ENCODE peak calls at places on chromosome 13, in eight cellular contexts. One of them, this sample, is unnamed.

GRCh38 chr13:50466554-50466953 is 376.9 kb downstream of the DLEU7 start:
- DNase-seq in foreskin fibroblast: no peak
- DNase-seq in spleen: no peak
- DNase-seq in left ventricle myocardium inferior: no peak
- DNase-seq in psoas muscle: no peak
- DNase-seq in neural progenitor cell: no peak
- DNase-seq in bronchial epithelial cell: no peak
- DNase-seq in mammary epithelial cell: no peak
- DNase-seq in this sample: no peak

GRCh38 chr13:44903596-44903995 is 85.7 kb downstream of the NUFIP1 start:
- DNase-seq in foreskin fibroblast: peak
- DNase-seq in mammary epithelial cell: no peak
- DNase-seq in psoas muscle: peak
- DNase-seq in neural progenitor cell: peak
- DNase-seq in bronchial epithelial cell: no peak
- DNase-seq in left ventricle myocardium inferior: peak
- DNase-seq in spleen: no peak
- DNase-seq in this sample: no peak

GRCh38 chr13:23020246-23020843 is 160.4 kb upstream of the SGCG start:
- DNase-seq in psoas muscle: no peak
- DNase-seq in neural progenitor cell: peak
- DNase-seq in left ventricle myocardium inferior: no peak
- DNase-seq in mammary epithelial cell: peak
- DNase-seq in bronchial epithelial cell: peak
- DNase-seq in spleen: no peak
- DNase-seq in foreskin fibroblast: peak
- DNase-seq in this sample: peak

GRCh38 chr13:113110048-113110851 is 4.7 kb downstream of the F7 start:
- DNase-seq in bronchial epithelial cell: no peak
- DNase-seq in mammary epithelial cell: no peak
- DNase-seq in neural progenitor cell: no peak
- DNase-seq in psoas muscle: no peak
- DNase-seq in left ventricle myocardium inferior: no peak
- DNase-seq in foreskin fibroblast: peak
- DNase-seq in spleen: peak
- DNase-seq in this sample: no peak

GRCh38 chr13:83940742-83941141 is 58.5 kb upstream of the SLITRK1 start:
- DNase-seq in bronchial epithelial cell: peak
- DNase-seq in neural progenitor cell: no peak
- DNase-seq in spleen: no peak
- DNase-seq in psoas muscle: no peak
- DNase-seq in left ventricle myocardium inferior: no peak
- DNase-seq in mammary epithelial cell: peak
- DNase-seq in foreskin fibroblast: peak
- DNase-seq in this sample: no peak

GRCh38 chr13:114339779-114340534 is 25.7 kb downstream of the CHAMP1 start:
- DNase-seq in spleen: no peak
- DNase-seq in bronchial epithelial cell: peak
- DNase-seq in mammary epithelial cell: peak
- DNase-seq in neural progenitor cell: no peak
- DNase-seq in foreskin fibroblast: peak
- DNase-seq in left ventricle myocardium inferior: peak
- DNase-seq in psoas muscle: no peak
- DNase-seq in this sample: no peak

GRCh38 chr13:114017028-114017630 is 43.3 kb upstream of the C13orf46 start:
- DNase-seq in mammary epithelial cell: no peak
- DNase-seq in neural progenitor cell: peak
- DNase-seq in bronchial epithelial cell: no peak
- DNase-seq in spleen: no peak
- DNase-seq in left ventricle myocardium inferior: no peak
- DNase-seq in psoas muscle: peak
- DNase-seq in foreskin fibroblast: peak
- DNase-seq in this sample: no peak

GRCh38 chr13:113666324-113666660 is 727 bp upstream of the GRK1 start:
- DNase-seq in bronchial epithelial cell: no peak
- DNase-seq in neural progenitor cell: no peak
- DNase-seq in foreskin fibroblast: no peak
- DNase-seq in spleen: peak
- DNase-seq in left ventricle myocardium inferior: peak
- DNase-seq in mammary epithelial cell: no peak
- DNase-seq in psoas muscle: no peak
- DNase-seq in this sample: no peak

GRCh38 chr13:114174529-114174941 is 4.5 kb upstream of the CFAP97D2 start:
- DNase-seq in foreskin fibroblast: peak
- DNase-seq in spleen: no peak
- DNase-seq in left ventricle myocardium inferior: no peak
- DNase-seq in psoas muscle: no peak
- DNase-seq in neural progenitor cell: no peak
- DNase-seq in bronchial epithelial cell: no peak
- DNase-seq in mammary epithelial cell: no peak
- DNase-seq in this sample: no peak

GRCh38 chr13:106795847-106796246 is 227.9 kb upstream of the ARGLU1 start:
- DNase-seq in foreskin fibroblast: no peak
- DNase-seq in spleen: no peak
- DNase-seq in bronchial epithelial cell: no peak
- DNase-seq in left ventricle myocardium inferior: no peak
- DNase-seq in neural progenitor cell: peak
- DNase-seq in psoas muscle: no peak
- DNase-seq in mammary epithelial cell: no peak
- DNase-seq in this sample: no peak

DNA sequence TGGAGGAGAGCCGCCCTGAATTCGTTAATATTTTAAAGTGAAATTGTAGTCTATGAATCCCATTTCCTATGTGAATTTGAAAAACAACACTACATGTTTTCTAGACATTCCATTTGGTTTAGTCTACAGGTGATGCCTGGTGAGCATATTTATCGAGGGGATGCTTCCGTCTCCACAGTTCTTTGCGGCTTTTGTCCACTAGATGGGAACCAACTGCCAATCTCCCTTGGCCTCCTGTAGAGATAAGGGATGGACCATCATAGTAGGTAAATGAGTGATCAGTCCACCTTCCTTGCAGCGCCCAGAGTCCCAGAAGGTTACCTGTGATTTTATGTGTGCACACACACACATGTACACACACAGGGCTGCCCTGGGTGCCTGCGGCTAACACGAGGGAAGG is 289.8 kb upstream of the SOX21 start:
- DNase-seq in left ventricle myocardium inferior: no peak
- DNase-seq in neural progenitor cell: no peak
- DNase-seq in spleen: no peak
- DNase-seq in bronchial epithelial cell: no peak
- DNase-seq in foreskin fibroblast: no peak
- DNase-seq in mammary epithelial cell: no peak
- DNase-seq in psoas muscle: no peak
- DNase-seq in this sample: no peak
- TF ChIP-seq CTCF in left ventricle myocardium inferior: no peak
- TF ChIP-seq CTCF in neural progenitor cell: peak
- TF ChIP-seq CTCF in spleen: no peak
- TF ChIP-seq CTCF in bronchial epithelial cell: no peak
- TF ChIP-seq CTCF in foreskin fibroblast: no peak
- TF ChIP-seq CTCF in mammary epithelial cell: no peak
- TF ChIP-seq CTCF in psoas muscle: no peak
- TF ChIP-seq CTCF in this sample: no peak

GRCh38 chr13:46795321-46795720 is 1.6 kb downstream of the ESD start:
- DNase-seq in mammary epithelial cell: no peak
- DNase-seq in psoas muscle: no peak
- DNase-seq in left ventricle myocardium inferior: no peak
- DNase-seq in neural progenitor cell: peak
- DNase-seq in bronchial epithelial cell: peak
- DNase-seq in foreskin fibroblast: no peak
- DNase-seq in spleen: no peak
- DNase-seq in this sample: no peak
- TF ChIP-seq CTCF in mammary epithelial cell: no peak
- TF ChIP-seq CTCF in psoas muscle: no peak
- TF ChIP-seq CTCF in left ventricle myocardium inferior: no peak
- TF ChIP-seq CTCF in neural progenitor cell: peak
- TF ChIP-seq CTCF in bronchial epithelial cell: no peak
- TF ChIP-seq CTCF in foreskin fibroblast: no peak
- TF ChIP-seq CTCF in spleen: no peak
- TF ChIP-seq CTCF in this sample: no peak

GRCh38 chr13:43732726-43733125 is 54.0 kb downstream of the ENOX1 start:
- DNase-seq in left ventricle myocardium inferior: no peak
- DNase-seq in spleen: no peak
- DNase-seq in bronchial epithelial cell: no peak
- DNase-seq in psoas muscle: no peak
- DNase-seq in mammary epithelial cell: no peak
- DNase-seq in neural progenitor cell: no peak
- DNase-seq in foreskin fibroblast: no peak
- DNase-seq in this sample: no peak
- TF ChIP-seq CTCF in left ventricle myocardium inferior: no peak
- TF ChIP-seq CTCF in spleen: no peak
- TF ChIP-seq CTCF in bronchial epithelial cell: no peak
- TF ChIP-seq CTCF in psoas muscle: no peak
- TF ChIP-seq CTCF in mammary epithelial cell: no peak
- TF ChIP-seq CTCF in neural progenitor cell: no peak
- TF ChIP-seq CTCF in foreskin fibroblast: no peak
- TF ChIP-seq CTCF in this sample: no peak

GRCh38 chr13:70723732-70724131 is 615.5 kb upstream of the KLHL1 start:
- DNase-seq in mammary epithelial cell: no peak
- DNase-seq in spleen: no peak
- DNase-seq in left ventricle myocardium inferior: no peak
- DNase-seq in bronchial epithelial cell: no peak
- DNase-seq in neural progenitor cell: no peak
- DNase-seq in psoas muscle: no peak
- DNase-seq in foreskin fibroblast: peak
- DNase-seq in this sample: no peak
- TF ChIP-seq CTCF in mammary epithelial cell: no peak
- TF ChIP-seq CTCF in spleen: no peak
- TF ChIP-seq CTCF in left ventricle myocardium inferior: no peak
- TF ChIP-seq CTCF in bronchial epithelial cell: no peak
- TF ChIP-seq CTCF in neural progenitor cell: peak
- TF ChIP-seq CTCF in psoas muscle: no peak
- TF ChIP-seq CTCF in foreskin fibroblast: no peak
- TF ChIP-seq CTCF in this sample: peak